ENCODE peak calls at places on chromosome 1, in six cellular contexts. G is H9, C is IMR-90, V is neuronal stem cell, U is trophoblast cell, A is H1. N is an unnamed sample.

GRCh38 chr1:78682527-78682926 is 32.9 kb downstream of the IFI44 start:
- DNase-seq in G (no peak), C (peak), V (no peak), U (no peak), A (no peak), N (no peak)

GRCh38 chr1:47662068-47662467 is 224.2 kb downstream of the FOXD2 start:
- DNase-seq in G (no peak), C (no peak), V (no peak), U (no peak), A (no peak), N (no peak)

GRCh38 chr1:74908797-74909196 is 175.8 kb downstream of the TYW3 start:
- DNase-seq in G (no peak), C (no peak), V (no peak), U (no peak), A (no peak), N (no peak)

GRCh38 chr1:193988885-193989284 is 802.5 kb upstream of the B3GALT2 start:
- DNase-seq in G (no peak), C (no peak), V (no peak), U (no peak), A (no peak), N (no peak)

GRCh38 chr1:111878096-111878495 is 111.4 kb downstream of the KCND3 start:
- DNase-seq in G (no peak), C (no peak), V (no peak), U (no peak), A (no peak), N (no peak)

GRCh38 chr1:31715097-31715872 is 11.5 kb upstream of the COL16A1 start:
- DNase-seq in G (peak), C (peak), V (peak), U (peak), A (peak), N (peak)

GRCh38 chr1:44157903-44158302 is 16.5 kb upstream of the KLF18 start:
- DNase-seq in G (no peak), C (no peak), V (no peak), U (no peak), A (no peak), N (no peak)

GRCh38 chr1:245872475-245872874 is 634.6 kb downstream of the SMYD3 start:
- DNase-seq in G (no peak), C (no peak), V (no peak), U (no peak), A (no peak), N (no peak)

GRCh38 chr1:205669341-205670142 is 10.8 kb downstream of the SLC45A3 start:
- DNase-seq in G (no peak), C (no peak), V (no peak), U (peak), A (no peak), N (peak)
- H3K18ac ChIP-seq in G (peak), C (no peak), V (peak), U (no peak), A (peak), N (no peak)

GRCh38 chr1:53288247-53289049 is 39.4 kb downstream of the LRP8 start:
- DNase-seq in G (no peak), C (no peak), V (peak), U (no peak), A (no peak), N (no peak)

GRCh38 chr1:53286950-53287349 is 40.9 kb downstream of the LRP8 start:
- DNase-seq in G (no peak), C (no peak), V (peak), U (no peak), A (no peak), N (no peak)

GRCh38 chr1:53284224-53285020 is 43.4 kb downstream of the LRP8 start:
- DNase-seq in G (no peak), C (no peak), V (no peak), U (no peak), A (no peak), N (no peak)

GRCh38 chr1:53285969-53286760 is 41.7 kb downstream of the LRP8 start:
- DNase-seq in G (no peak), C (no peak), V (no peak), U (no peak), A (no peak), N (no peak)

GRCh38 chr1:53285546-53285945 is 42.3 kb downstream of the LRP8 start:
- DNase-seq in G (no peak), C (no peak), V (no peak), U (no peak), A (no peak), N (no peak)
- H3K14ac ChIP-seq in G (no peak), C (no peak), V (no peak), U (no peak), A (no peak), N (no peak)

GRCh38 chr1:156667968-156668709 is 9.1 kb downstream of the NES start:
- DNase-seq in G (peak), C (no peak), V (no peak), U (no peak), A (no peak), N (no peak)
- H3K23ac ChIP-seq in G (no peak), C (peak), V (peak), U (no peak), A (no peak), N (no peak)

DNA sequence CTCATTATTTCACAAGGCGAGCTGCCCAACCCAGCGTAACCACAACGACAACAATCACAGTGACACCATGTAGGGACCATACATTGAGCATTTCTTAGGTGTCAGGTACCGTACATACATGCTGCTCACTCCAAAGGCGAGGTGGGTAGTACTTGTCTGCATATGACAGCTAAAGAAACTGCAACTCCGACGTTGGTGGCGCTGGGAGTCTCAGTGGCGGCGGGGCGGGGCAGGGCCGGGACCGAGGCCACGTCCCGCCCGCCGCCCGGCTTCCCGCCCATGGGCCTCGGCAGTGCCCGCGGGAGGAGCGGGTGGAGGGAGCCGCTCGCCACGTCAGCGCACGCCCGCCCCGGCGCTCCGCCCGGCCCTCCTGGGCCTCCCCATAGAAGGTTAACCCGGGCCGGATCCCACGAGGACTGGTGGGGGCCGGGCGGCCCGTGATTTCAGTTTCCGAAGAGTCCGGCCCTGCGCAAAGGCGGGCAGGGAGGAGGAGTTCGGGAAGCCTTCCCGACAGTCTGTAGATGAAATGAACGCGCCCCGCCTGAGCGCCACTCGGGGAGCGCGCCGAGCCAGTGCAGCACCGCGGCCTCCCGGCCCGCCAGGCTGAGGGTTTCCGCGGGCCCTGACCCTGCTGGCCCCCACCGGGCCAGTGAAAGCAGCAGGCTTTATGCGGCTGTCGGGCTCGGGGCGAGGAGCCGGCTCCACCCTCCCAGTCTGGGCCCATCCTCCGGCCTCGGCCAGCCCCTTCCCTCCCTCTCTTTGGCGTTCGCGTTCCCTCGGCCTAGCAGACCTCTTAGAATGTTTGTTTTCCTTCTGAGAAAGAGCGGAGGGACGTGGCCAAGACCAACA is 119.8 kb upstream of the JUN start:
- DNase-seq in G (peak), C (peak), V (peak), U (peak), A (no peak), N (peak)
- H3K18ac ChIP-seq in G (peak), C (peak), V (peak), U (peak), A (peak), N (peak)

DNA sequence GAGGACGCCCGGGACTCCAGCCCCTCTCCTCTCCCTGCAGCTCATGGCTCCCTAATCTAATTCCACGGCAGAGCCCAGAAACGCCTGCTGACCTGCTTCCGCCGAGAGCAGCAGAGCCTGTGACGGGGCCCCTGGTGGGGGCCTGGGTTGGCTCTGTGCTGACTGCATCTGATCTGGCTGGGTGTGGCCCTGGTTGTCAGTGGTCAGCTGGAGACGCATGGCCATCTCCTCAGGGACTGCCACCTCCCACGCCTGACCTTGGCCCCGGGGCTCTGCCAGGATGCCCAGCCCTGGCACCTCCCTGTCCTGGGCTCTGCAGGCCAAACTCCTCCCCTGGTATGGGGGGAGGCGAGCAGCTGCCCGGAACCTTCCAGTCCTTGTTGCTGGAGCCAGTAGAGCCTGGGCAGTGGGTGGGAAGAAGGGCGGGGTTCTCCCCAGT is 1.1 kb upstream of the PLCH2 start:
- DNase-seq in G (no peak), C (no peak), V (no peak), U (no peak), A (no peak), N (no peak)
- H3K14ac ChIP-seq in G (no peak), C (no peak), V (no peak), U (no peak), A (no peak), N (no peak)

DNA sequence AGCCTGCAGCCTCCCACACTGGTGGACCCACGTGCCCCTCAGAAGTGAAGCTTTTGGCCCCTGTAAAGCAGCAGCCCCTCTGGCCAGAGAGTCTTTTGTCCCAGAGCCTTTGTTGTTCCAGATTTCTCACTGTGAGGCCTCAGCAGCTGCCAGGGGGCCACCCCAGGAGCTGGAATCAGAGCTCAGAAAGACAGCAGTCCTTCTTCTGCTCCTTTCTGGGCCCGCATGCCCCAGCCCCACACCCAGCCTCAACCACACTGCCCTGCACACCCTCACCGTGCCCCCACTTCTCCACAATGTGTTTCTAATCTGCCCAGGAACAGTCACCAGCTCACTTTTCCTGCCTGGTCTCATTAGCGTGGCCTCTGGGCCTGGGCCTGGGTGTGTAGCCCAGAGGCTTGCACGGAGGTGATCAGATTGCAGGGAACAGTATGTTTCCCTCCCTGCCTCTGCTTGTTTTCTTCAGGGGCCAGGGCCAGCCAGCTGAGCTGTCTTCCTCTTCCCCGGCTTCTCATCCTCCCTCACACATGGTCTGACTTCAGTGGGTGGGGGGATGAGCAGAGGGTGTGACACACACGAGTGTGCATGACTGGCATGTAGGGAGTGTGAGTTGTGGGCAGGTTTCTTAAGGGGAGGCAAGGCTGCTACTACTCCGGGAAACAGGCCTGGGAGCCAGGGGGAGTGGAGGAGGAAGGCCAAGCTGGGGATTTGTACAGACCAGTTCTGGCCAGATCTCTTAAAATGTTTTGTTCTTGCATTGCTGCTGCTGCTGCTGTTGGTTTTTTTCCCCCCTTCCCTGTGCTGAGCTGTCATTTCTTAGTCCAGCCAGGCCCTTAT is 82.5 kb upstream of the ZNF648 start:
- DNase-seq in G (no peak), C (peak), V (peak), U (peak), A (no peak), N (peak)
- H3K23ac ChIP-seq in G (no peak), C (no peak), V (peak), U (no peak), A (no peak), N (no peak)

GRCh38 chr1:58815069-58815679 is 31.3 kb upstream of the JUN start:
- DNase-seq in G (peak), C (peak), V (peak), U (peak), A (peak), N (peak)

GRCh38 chr1:58816747-58817221 is 32.9 kb upstream of the JUN start:
- DNase-seq in G (no peak), C (peak), V (no peak), U (no peak), A (no peak), N (no peak)

GRCh38 chr1:58814251-58815068 is 30.6 kb upstream of the JUN start:
- DNase-seq in G (peak), C (peak), V (peak), U (peak), A (no peak), N (peak)

GRCh38 chr1:58816072-58816746 is 32.4 kb upstream of the JUN start:
- DNase-seq in G (peak), C (peak), V (peak), U (peak), A (no peak), N (peak)

DNA sequence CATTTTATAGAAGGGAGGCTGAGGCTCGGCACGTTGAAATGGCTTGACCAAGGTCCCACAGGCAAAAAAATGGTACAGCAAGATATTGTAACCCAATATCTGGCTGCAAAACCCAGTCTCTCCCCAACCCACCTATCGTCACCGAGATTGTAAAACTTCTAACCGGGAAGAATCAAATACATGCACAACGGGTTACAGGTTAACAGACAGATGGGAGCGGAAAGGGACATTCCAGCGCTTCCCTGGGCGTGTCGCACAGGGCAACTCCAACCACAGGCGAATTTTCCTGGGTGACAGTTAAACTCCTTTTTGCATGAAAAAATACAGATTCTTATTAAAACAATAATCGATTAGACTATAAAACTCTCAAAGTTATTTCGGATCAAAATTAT is 31.8 kb upstream of the JUN start:
- DNase-seq in G (peak), C (no peak), V (no peak), U (peak), A (no peak), N (peak)
- H3K18ac ChIP-seq in G (no peak), C (peak), V (no peak), U (no peak), A (peak), N (peak)